ENCODE peak calls at places on chromosome 12, in five cellular contexts. J, Y, L, B and E are unnamed samples.

GRCh38 chr12:91406920-91407341 is 224.3 kb upstream of the DCN start:
- DNase-seq in B (no peak), Y (no peak), J (no peak), L (no peak), E (peak; percentile 45)

GRCh38 chr12:4269279-4269991 is 4.1 kb upstream of the CCND2 start:
- DNase-seq in B (peak; percentile 95), J (peak; percentile 29), L (no peak), Y (peak; percentile 92), E (peak; percentile 34)

GRCh38 chr12:84638811-84639368 is 273.7 kb downstream of the SLC6A15 start:
- DNase-seq in Y (no peak), J (peak; percentile 36), B (no peak), L (no peak), E (peak; percentile 17)

GRCh38 chr12:113208041-113208934 is 13.0 kb upstream of the TPCN1 start:
- DNase-seq in B (peak; percentile 81), J (peak; percentile 79), Y (peak; percentile 75), L (no peak), E (peak; percentile 23)

GRCh38 chr12:7994731-7995205 is 37.7 kb upstream of the FOXJ2 start:
- DNase-seq in J (peak; percentile 97), B (no peak), L (no peak), Y (no peak), E (peak; percentile 57)

GRCh38 chr12:22101749-22102243 is 55.8 kb downstream of the CMAS start:
- DNase-seq in B (no peak), L (no peak), J (peak; percentile 89), Y (no peak), E (peak; percentile 74)

GRCh38 chr12:12779529-12779928 is 5.9 kb upstream of the APOLD1 start:
- DNase-seq in Y (no peak), B (no peak), L (no peak), J (peak; percentile 96), E (peak; percentile 67)

GRCh38 chr12:100715976-100716657 is 78.5 kb upstream of the ANO4 start:
- DNase-seq in B (no peak), Y (peak; percentile 42), L (no peak), J (no peak), E (no peak)

GRCh38 chr12:94879542-94879941 is 124.0 kb downstream of the NDUFA12 start:
- DNase-seq in B (no peak), Y (no peak), L (no peak), J (peak; percentile 7), E (no peak)

GRCh38 chr12:114508529-114509129 is 102.7 kb upstream of the TBX5 start:
- DNase-seq in J (peak; percentile 79), B (peak; percentile 61), L (peak; percentile 77), Y (peak; percentile 65), E (peak; percentile 80)

DNA sequence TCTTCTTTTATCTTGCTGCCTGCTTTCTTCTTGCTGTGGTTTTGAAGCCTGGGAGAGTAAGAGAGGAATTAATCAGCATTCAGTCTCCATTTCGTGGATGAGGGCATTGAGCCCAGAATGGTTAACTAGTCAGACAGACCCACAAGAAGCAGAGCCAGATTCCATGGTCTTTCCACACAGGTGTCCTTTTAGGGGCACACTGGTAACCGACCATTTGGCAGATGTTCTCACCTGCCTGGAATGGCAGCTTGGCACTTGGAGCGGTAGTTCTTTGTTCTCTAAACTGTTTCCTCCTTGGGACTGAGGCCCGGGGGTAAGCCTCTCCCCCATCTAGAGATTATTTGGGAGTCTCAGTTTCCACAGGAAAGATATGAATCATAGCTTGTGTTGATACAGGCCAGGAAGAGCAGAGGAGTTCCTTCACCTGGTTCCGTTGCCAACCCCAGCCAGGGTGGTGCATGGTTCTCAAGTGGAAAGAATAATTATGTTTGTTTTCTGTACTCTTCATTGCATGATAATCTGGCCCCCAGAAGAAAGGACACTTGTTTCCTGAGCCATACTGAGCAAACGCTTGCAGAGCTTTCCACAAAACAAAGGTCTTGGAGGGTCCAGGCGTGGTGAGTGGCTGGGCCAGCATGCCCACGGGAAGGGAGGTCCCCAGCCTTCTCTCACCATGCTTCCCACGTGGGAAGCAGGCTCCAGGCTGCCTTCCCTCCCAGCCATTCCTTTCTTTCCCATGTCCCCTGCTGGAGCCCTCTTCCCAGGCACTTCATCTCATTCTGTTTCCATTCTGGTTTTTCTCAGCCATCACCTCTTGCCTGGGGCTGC is 2.0 kb upstream of the KRT75 start:
- DNase-seq in Y (no peak), B (no peak), J (peak; percentile 6), L (peak; percentile 57), E (no peak)
- H3K27ac ChIP-seq in Y (no peak overlapping the region), B (no peak overlapping the region), J (no peak overlapping the region), L (no peak overlapping the region), E (no peak overlapping the region)

DNA sequence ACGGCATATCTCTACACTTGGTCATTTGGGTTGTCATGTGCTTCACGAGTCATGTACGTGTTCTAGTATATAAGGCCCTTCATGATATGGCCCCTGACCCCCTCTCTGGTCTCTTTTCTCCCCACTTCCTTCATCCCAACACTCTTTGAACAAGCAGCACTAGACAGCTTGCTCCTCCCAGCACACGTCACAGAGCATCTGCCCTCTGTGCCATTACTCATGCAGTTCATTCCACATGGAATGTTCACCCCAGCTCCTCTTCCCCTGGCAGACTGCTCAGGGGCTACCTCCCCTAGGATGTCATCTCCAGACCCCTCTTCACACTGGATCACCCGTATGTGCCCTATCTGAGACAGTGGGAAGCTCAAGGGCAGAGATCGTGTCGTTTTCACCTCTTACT is 14.1 kb upstream of the LRP1-AS start:
- DNase-seq in B (no peak), Y (no peak), J (peak; percentile 67), L (no peak), E (peak; percentile 41)
- H3K27ac ChIP-seq in B (no peak overlapping the region), Y (no peak overlapping the region), J (no peak overlapping the region), L (no peak overlapping the region), E (no peak overlapping the region)

DNA sequence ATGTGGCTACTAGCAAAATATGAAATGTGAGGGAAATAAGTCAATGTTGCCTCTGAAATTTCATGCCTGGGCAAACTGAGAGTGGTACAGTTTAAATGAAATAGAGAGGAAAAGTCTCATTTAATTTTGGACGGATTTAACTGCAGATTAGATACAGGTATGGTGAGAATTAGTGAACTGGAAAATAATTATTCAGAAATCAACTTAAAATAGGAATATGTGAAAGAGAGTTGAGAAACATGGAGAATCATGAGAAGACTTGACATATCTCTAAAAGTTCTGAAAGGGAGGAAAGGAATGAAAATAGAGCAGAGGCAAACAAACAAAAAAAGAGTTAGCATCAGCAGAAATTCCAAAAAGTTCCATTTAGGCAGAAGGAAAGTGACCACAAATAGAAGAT is 33.5 kb upstream of the BMAL2 start:
- DNase-seq in B (no peak), L (no peak), Y (no peak), J (no peak), E (no peak)
- H3K27ac ChIP-seq in B (no peak overlapping the region), L (no peak overlapping the region), Y (no peak overlapping the region), J (no peak overlapping the region), E (no peak overlapping the region)

DNA sequence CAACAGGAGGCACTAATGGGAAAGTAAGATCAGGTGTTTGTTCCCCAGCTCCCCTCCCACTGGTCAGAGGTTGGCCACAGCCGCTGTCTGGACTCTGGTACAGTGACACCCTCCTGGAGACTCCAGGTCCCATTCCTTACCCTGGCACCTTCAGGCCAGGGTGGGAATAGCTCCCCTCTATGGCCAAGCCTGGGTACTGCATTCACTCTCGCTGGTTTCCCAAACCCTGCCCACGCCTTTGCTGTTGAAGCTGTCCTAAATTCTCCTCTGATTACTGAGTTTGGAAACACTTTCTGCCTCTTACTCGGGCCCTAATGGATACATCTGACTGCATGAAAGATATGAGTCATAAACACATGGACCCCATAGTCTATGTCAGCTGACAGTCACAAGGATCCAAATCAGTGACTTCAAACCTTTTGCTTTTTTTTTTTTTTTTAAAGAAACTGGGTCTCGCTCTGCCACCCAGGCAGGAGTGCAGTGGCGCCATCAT is 17.9 kb downstream of the HRK start:
- DNase-seq in Y (no peak), B (no peak), J (peak; percentile 75), L (no peak), E (peak; percentile 18)
- H3K27ac ChIP-seq in Y (no peak overlapping the region), B (no peak overlapping the region), J (no peak overlapping the region), L (no peak overlapping the region), E (no peak overlapping the region)

DNA sequence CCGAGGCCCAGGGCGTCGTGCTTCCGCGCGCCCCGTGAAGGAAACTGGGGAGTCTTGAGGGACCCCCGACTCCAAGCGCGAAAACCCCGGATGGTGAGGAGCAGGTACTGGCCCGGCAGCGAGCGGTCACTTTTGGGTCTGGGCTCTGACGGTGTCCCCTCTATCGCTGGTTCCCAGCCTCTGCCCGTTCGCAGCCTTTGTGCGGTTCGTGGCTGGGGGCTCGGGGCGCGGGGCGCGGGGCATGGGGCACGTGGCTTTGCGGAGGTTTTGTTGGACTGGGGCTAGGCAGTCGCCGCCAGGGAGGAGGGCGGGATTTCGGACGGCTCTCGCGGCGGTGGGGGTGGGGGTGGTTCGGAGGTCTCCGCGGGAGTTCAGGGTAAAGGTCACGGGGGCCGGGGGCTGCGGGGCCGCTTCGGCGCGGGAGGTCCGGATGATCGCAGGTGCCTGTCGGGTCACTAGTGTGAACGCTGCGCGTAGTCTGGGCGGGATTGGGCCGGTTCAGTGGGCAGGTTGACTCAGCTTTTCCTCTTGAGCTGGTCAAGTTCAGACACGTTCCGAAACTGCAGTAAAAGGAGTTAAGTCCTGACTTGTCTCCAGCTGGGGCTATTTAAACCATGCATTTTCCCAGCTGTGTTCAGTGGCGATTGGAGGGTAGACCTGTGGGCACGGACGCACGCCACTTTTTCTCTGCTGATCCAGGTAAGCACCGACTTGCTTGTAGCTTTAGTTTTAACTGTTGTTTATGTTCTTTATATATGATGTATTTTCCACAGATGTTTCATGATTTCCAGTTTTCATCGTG is 612 bp downstream of the MDM2 start:
- DNase-seq in Y (peak; percentile 81), J (peak; percentile 93), B (peak; percentile 65), L (peak; percentile 93), E (peak; percentile 84)
- H3K27ac ChIP-seq in Y (peak overlapping the region; percentile 96), J (peak overlapping the region; percentile 100), B (peak overlapping the region; percentile 95), L (peak overlapping the region; percentile 99), E (peak overlapping the region; percentile 84)